ENCODE peak calls at places on chromosomes 13 and 19, in six cellular contexts. O is naive thymus-derived CD8-positive, alpha-beta T cell; D is activated T-cell treated with anti-CD3 and anti-CD28 coated beads, Interleukin-2, amount 50 U/mL, for 72 hours; Z is frontal cortex; E is activated naive CD8-positive, alpha-beta T cell treated with anti-CD3 and anti-CD28 coated beads, Interleukin-2, amount 50 U/mL, for 24 hours; G is tibial nerve. T is an unnamed sample.

GRCh38 chr13:64718116-64718515 is 2512.0 kb downstream of the PCDH9 start:
- DNase-seq in E (no peak), D (no peak), Z (no peak), G (no peak), O (no peak), T (no peak)

GRCh38 chr13:93775507-93776108 is 549.0 kb downstream of the GPC6 start:
- DNase-seq in G (no peak), Z (no peak), E (no peak), O (no peak), D (no peak), T (no peak)

GRCh38 chr13:113183450-113184129 is 24.9 kb downstream of the PCID2 start:
- DNase-seq in Z (no peak), E (no peak), G (no peak), D (no peak), O (no peak), T (no peak)

GRCh38 chr13:78881746-78882145 is 222.8 kb upstream of the OBI1 start:
- DNase-seq in E (no peak), Z (no peak), D (no peak), G (no peak), O (no peak), T (no peak)

GRCh38 chr19:1271528-1272422 is 2.6 kb downstream of the CIRBP start:
- DNase-seq in G (no peak), E (no peak), O (no peak), D (no peak), Z (no peak), T (no peak)

GRCh38 chr13:73800011-73800410 is 334.2 kb downstream of the KLF12 start:
- DNase-seq in E (no peak), O (no peak), G (no peak), D (no peak), Z (no peak), T (no peak)

GRCh38 chr13:65453982-65454381 is 1776.2 kb downstream of the PCDH9 start:
- DNase-seq in D (no peak), Z (no peak), O (no peak), G (no peak), E (no peak), T (no peak)

GRCh38 chr13:23710366-23710765 is 140.2 kb downstream of the TNFRSF19 start:
- DNase-seq in O (no peak), G (no peak), D (no peak), Z (no peak), E (no peak), T (no peak)

GRCh38 chr19:39737929-39738328 is at the start of gene CLC:
- DNase-seq in E (no peak), Z (no peak), G (no peak), O (no peak), D (no peak), T (no peak)

GRCh38 chr13:97113231-97114001 is 108.7 kb upstream of the MBNL2 start:
- DNase-seq in G (no peak), O (peak; percentile 8), D (no peak), E (no peak), Z (no peak), T (no peak)

GRCh38 chr13:31261241-31261640 is 61.5 kb downstream of the B3GLCT start:
- DNase-seq in Z (no peak), D (no peak), E (no peak), O (no peak), G (no peak), T (no peak)

GRCh38 chr19:3125900-3126524 is 9.8 kb upstream of the GNA15 start:
- DNase-seq in Z (peak; percentile 71), O (peak; percentile 47), D (peak; percentile 83), G (no peak), E (peak; percentile 87), T (peak; percentile 20)

GRCh38 chr19:5711713-5712161 is 8.2 kb downstream of the LONP1 start:
- DNase-seq in E (no peak), O (no peak), G (no peak), D (no peak), Z (no peak), T (no peak)

GRCh38 chr13:32409561-32410440 is 18.1 kb downstream of the N4BP2L1 start:
- DNase-seq in E (no peak), D (no peak), G (peak; percentile 23), Z (peak; percentile 26), O (no peak), T (no peak)

GRCh38 chr19:6475321-6476108 is 6.1 kb downstream of the DENND1C start:
- DNase-seq in Z (no peak), E (no peak), G (no peak), D (no peak), O (no peak), T (no peak)

GRCh38 chr13:93305886-93306285 is 79.3 kb downstream of the GPC6 start:
- DNase-seq in O (no peak), D (no peak), G (no peak), Z (no peak), E (no peak), T (no peak)

GRCh38 chr13:94305033-94305432 is 174.4 kb downstream of the DCT start:
- DNase-seq in O (no peak), D (no peak), Z (no peak), E (no peak), G (no peak), T (no peak)

GRCh38 chr13:102869948-102870676 is 24.3 kb downstream of the ERCC5 start:
- DNase-seq in E (no peak), O (no peak), G (no peak), D (no peak), Z (no peak), T (no peak)

GRCh38 chr19:48332662-48333466 is 7.5 kb downstream of the EMP3 start:
- DNase-seq in D (peak; percentile 92), G (peak; percentile 85), O (peak; percentile 98), Z (peak; percentile 86), E (peak; percentile 88), T (peak; percentile 99)

GRCh38 chr19:32816555-32817099 is 52.9 kb downstream of the SLC7A9 start:
- DNase-seq in O (no peak), E (no peak), D (no peak), Z (no peak), G (no peak), T (no peak)

GRCh38 chr19:4304509-4305252 is at the start of gene FSD1:
- DNase-seq in G (no peak), E (peak; percentile 88), Z (peak; percentile 89), O (peak; percentile 63), D (peak; percentile 87), T (peak; percentile 58)

GRCh38 chr13:97325738-97326137 is 103.6 kb downstream of the MBNL2 start:
- DNase-seq in E (no peak), D (no peak), Z (no peak), G (no peak), O (no peak), T (no peak)

GRCh38 chr19:43430142-43430710 is 15.5 kb downstream of the TEX101 start:
- DNase-seq in O (no peak), E (no peak), D (no peak), G (no peak), Z (no peak), T (no peak)

GRCh38 chr13:43572601-43573360 is 214.0 kb downstream of the ENOX1 start:
- DNase-seq in G (no peak), D (no peak), E (no peak), Z (no peak), O (no peak), T (no peak)

GRCh38 chr13:65603160-65603559 is 1627.0 kb downstream of the PCDH9 start:
- DNase-seq in D (no peak), Z (no peak), E (no peak), O (no peak), G (no peak), T (no peak)

GRCh38 chr19:57816652-57817051 is 1.9 kb upstream of the ZNF552 start:
- DNase-seq in Z (no peak), O (no peak), E (no peak), D (no peak), G (no peak), T (no peak)

GRCh38 chr13:91946498-91947070 is 548.2 kb downstream of the GPC5 start:
- DNase-seq in G (no peak), Z (peak; percentile 22), E (no peak), O (no peak), D (no peak), T (no peak)

GRCh38 chr13:108897955-108898354 is 268.5 kb downstream of the MYO16 start:
- DNase-seq in D (peak; percentile 34), G (no peak), O (no peak), E (no peak), Z (no peak), T (no peak)

GRCh38 chr13:48214519-48215121 is 18.4 kb upstream of the ITM2B start:
- DNase-seq in Z (no peak), O (no peak), G (no peak), D (peak; percentile 18), E (peak; percentile 43), T (no peak)

GRCh38 chr19:3370214-3370720 is 3.9 kb downstream of the NFIC start:
- DNase-seq in E (no peak), Z (no peak), D (no peak), G (no peak), O (no peak), T (no peak)

GRCh38 chr13:40800559-40800958 is 11.1 kb downstream of the SLC25A15 start:
- DNase-seq in E (no peak), G (no peak), D (no peak), O (no peak), Z (no peak), T (no peak)

GRCh38 chr19:46944918-46945628 is 74.6 kb upstream of the NPAS1 start:
- DNase-seq in O (no peak), G (peak; percentile 57), E (no peak), Z (peak; percentile 61), D (no peak), T (no peak)

GRCh38 chr19:20162821-20163220 is 4.2 kb upstream of the ZNF486 start:
- DNase-seq in G (no peak), E (no peak), D (no peak), Z (no peak), O (no peak), T (no peak)

GRCh38 chr19:2949939-2950285 is 5.1 kb upstream of the ZNF77 start:
- DNase-seq in Z (no peak), G (no peak), D (no peak), O (no peak), E (peak; percentile 15), T (peak; percentile 33)

GRCh38 chr13:98802999-98803666 is 50.7 kb upstream of the SLC15A1 start:
- DNase-seq in E (no peak), D (no peak), G (no peak), Z (no peak), O (no peak), T (no peak)